ENCODE peak calls at places on chromosomes 13 and 19, in ten cellular contexts. C is AG10803, N is bronchial epithelial cell, F is spleen, M is heart right ventricle, R is fibroblast of lung, X is GM23338, T is neural progenitor cell, W is stomach, S is upper lobe of right lung. Y is an unnamed sample.
A peak's percentile ranks its signal among the peaks of the same experiment; 100 is the strongest.

GRCh38 chr13:37457594-37457993 is 141.0 kb downstream of the POSTN start:
- DNase-seq in C (no peak), N (no peak), F (no peak), M (no peak), R (no peak), X (no peak), T (no peak), W (no peak), S (no peak), Y (peak; percentile 36)

GRCh38 chr13:58953638-58954037 is 1210.1 kb downstream of the DIAPH3 start:
- DNase-seq in C (no peak), N (no peak), F (no peak), M (no peak), R (no peak), X (no peak), T (no peak), W (no peak), S (no peak), Y (no peak)

GRCh38 chr13:39273953-39274352 is 235.7 kb downstream of the NHLRC3 start:
- DNase-seq in C (peak; percentile 11), N (peak; percentile 43), F (no peak), M (no peak), R (peak; percentile 20), X (peak; percentile 55), T (peak; percentile 28), W (peak; percentile 33), S (no peak), Y (peak; percentile 14)

GRCh38 chr13:106083620-106084350 is 451.7 kb downstream of the EFNB2 start:
- DNase-seq in C (peak; percentile 40), N (peak; percentile 75), F (no peak), M (no peak), R (peak; percentile 59), X (peak; percentile 79), T (peak; percentile 63), W (peak; percentile 41), S (no peak), Y (peak; percentile 78)

GRCh38 chr19:19626516-19627441 is 1.2 kb downstream of the LPAR2 start:
- DNase-seq in C (no peak), N (no peak), F (peak; percentile 84), M (no peak), R (no peak), X (no peak), T (peak; percentile 14), W (peak; percentile 38), S (no peak), Y (no peak)

GRCh38 chr13:75801388-75801787 is 165.3 kb downstream of the LMO7 start:
- DNase-seq in C (no peak), N (no peak), F (no peak), M (no peak), R (no peak), X (no peak), T (no peak), W (no peak), S (no peak), Y (no peak)

GRCh38 chr13:109606404-109607028 is 179.9 kb downstream of the IRS2 start:
- DNase-seq in C (no peak), N (no peak), F (no peak), M (no peak), R (peak; percentile 20), X (no peak), T (no peak), W (no peak), S (no peak), Y (no peak)

GRCh38 chr19:43465468-43466120 is at the start of gene LYPD3:
- DNase-seq in C (peak; percentile 18), N (peak; percentile 90), F (peak; percentile 78), M (peak; percentile 18), R (peak; percentile 54), X (peak; percentile 82), T (peak; percentile 19), W (peak; percentile 49), S (no peak), Y (peak; percentile 41)

GRCh38 chr19:47377208-47377701 is 28.1 kb downstream of the DHX34 start:
- DNase-seq in C (no peak), N (no peak), F (no peak), M (peak; percentile 80), R (no peak), X (no peak), T (no peak), W (no peak), S (no peak), Y (no peak)

GRCh38 chr19:7869453-7869909 is 4.7 kb downstream of the PRR36 start:
- DNase-seq in C (no peak), N (peak; percentile 20), F (peak; percentile 93), M (peak; percentile 66), R (peak; percentile 25), X (peak; percentile 80), T (peak; percentile 72), W (peak; percentile 82), S (peak; percentile 87), Y (peak; percentile 49)

GRCh38 chr19:47518139-47518538 is 3.3 kb upstream of the NAPA start:
- DNase-seq in C (no peak), N (peak; percentile 23), F (no peak), M (no peak), R (no peak), X (no peak), T (no peak), W (no peak), S (no peak), Y (no peak)

GRCh38 chr13:95250961-95251360 is 50.3 kb downstream of the ABCC4 start:
- DNase-seq in C (no peak), N (no peak), F (no peak), M (no peak), R (no peak), X (no peak), T (no peak), W (no peak), S (no peak), Y (no peak)

GRCh38 chr13:66077286-66077685 is 1152.8 kb downstream of the PCDH9 start:
- DNase-seq in C (no peak), N (peak; percentile 34), F (no peak), M (no peak), R (peak; percentile 22), X (no peak), T (no peak), W (no peak), S (no peak), Y (no peak)

GRCh38 chr19:58364127-58364526 is 1.6 kb upstream of the ZNF497 start:
- DNase-seq in C (no peak), N (no peak), F (no peak), M (no peak), R (no peak), X (no peak), T (no peak), W (no peak), S (no peak), Y (no peak)

DNA sequence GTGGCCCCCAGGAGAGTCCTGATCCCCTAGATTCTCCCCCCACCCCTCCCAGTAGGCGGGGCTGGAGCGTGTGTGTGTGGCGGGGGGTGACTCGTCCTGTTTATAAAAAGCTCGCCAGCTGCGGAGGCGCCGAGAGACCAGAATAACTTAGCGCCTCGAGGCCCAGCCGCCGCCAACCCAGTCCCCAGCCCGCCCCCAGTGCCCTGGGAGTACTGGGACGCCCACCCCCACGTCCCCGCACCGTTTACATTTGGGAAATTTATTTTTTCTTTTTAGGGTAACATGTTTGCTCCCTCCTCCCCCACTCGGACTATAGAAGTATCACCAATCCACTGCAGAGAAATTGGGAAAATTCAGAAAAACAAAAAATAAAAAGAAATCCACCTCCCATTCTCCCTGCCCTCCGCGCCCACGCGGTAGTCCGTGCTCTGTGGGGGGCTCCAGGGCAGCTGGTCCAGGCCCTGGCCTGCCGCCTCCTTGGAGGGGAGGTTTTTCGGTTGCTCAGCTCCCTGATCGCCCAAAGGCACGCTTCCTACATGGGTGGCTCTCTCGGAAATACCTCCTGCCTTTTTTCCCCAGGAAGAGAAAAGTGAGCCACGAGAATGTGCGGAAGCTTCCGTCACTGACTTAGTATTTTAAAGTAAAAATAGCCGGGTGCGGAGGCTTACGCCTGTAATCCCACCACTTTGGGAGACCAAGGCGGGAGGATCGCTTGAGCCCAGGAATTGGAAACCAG is 1.5 kb upstream of the RAB3A start:
- DNase-seq in C (peak; percentile 65), N (peak; percentile 25), F (peak; percentile 94), M (peak; percentile 83), R (peak; percentile 82), X (peak; percentile 71), T (peak; percentile 77), W (peak; percentile 73), S (peak; percentile 87), Y (peak; percentile 76)
- TF ChIP-seq CTCF in C (no peak), N (no peak), F (no peak), M (no peak), R (no peak), X (no peak), T (no peak), W (no peak), S (no peak), Y (no peak)

GRCh38 chr19:18611327-18612050 is 1.2 kb upstream of the TMEM59L start:
- DNase-seq in C (no peak), N (no peak), F (no peak), M (no peak), R (no peak), X (peak; percentile 76), T (peak; percentile 78), W (no peak), S (no peak), Y (no peak)
- H3K4me3 ChIP-seq in C (no peak overlapping the region), N (no peak overlapping the region), F (peak overlapping the region; percentile 39), M (no peak overlapping the region), R (no peak overlapping the region), X (peak overlapping the region; percentile 76), T (peak overlapping the region; percentile 57), W (peak overlapping the region; percentile 52), S (no peak overlapping the region), Y (no peak overlapping the region)

GRCh38 chr19:34661357-34661756 is 15.6 kb downstream of the SCGB2B2 start:
- DNase-seq in C (peak; percentile 15), N (no peak), F (no peak), M (no peak), R (no peak), X (no peak), T (no peak), W (peak; percentile 45), S (no peak), Y (no peak)

GRCh38 chr19:34664168-34664567 is 12.8 kb downstream of the SCGB2B2 start:
- DNase-seq in C (no peak), N (no peak), F (peak; percentile 36), M (no peak), R (no peak), X (no peak), T (no peak), W (no peak), S (no peak), Y (no peak)

GRCh38 chr19:34664870-34665269 is 12.1 kb downstream of the SCGB2B2 start:
- DNase-seq in C (no peak), N (no peak), F (peak; percentile 55), M (no peak), R (no peak), X (no peak), T (no peak), W (no peak), S (no peak), Y (no peak)

GRCh38 chr19:34666200-34666957 is 10.6 kb downstream of the SCGB2B2 start:
- DNase-seq in C (no peak), N (no peak), F (peak; percentile 66), M (no peak), R (no peak), X (no peak), T (no peak), W (no peak), S (no peak), Y (no peak)

GRCh38 chr19:34662919-34663318 is 14.0 kb downstream of the SCGB2B2 start:
- DNase-seq in C (peak; percentile 13), N (peak; percentile 12), F (no peak), M (no peak), R (no peak), X (peak; percentile 90), T (peak; percentile 53), W (no peak), S (no peak), Y (peak; percentile 22)
- TF ChIP-seq CTCF in C (peak; percentile 40), N (peak; percentile 32), F (peak; percentile 43), M (peak; percentile 40), R (no peak), X (peak; percentile 78), T (peak; percentile 59), W (no peak), S (peak; percentile 52), Y (peak; percentile 33)

GRCh38 chr19:35533201-35533821 is at the start of gene GAPDHS:
- DNase-seq in C (no peak), N (no peak), F (no peak), M (no peak), R (peak; percentile 26), X (peak; percentile 63), T (no peak), W (no peak), S (no peak), Y (no peak)
- H3K4me3 ChIP-seq in C (no peak within 1 kb of the TSS), N (no peak within 1 kb of the TSS), F (no peak within 1 kb of the TSS), M (no peak within 1 kb of the TSS), R (no peak within 1 kb of the TSS), X (peak within 1 kb of the TSS; percentile 68), T (no peak within 1 kb of the TSS), W (no peak within 1 kb of the TSS), S (no peak within 1 kb of the TSS), Y (no peak within 1 kb of the TSS)